ENCODE peak calls at places on chromosomes 12 and 14, in seven cellular contexts. T is NCI-H524; Y is amniotic stem cell; H is activated CD4-positive, CD25-positive, alpha-beta regulatory T cell treated with anti-CD3 and anti-CD28 coated beads, Interleukin-2, amount 50 U/mL, for 16 hours; A is cerebellum; K is NCI-H1092; V is AG08395. L is an unnamed sample.

GRCh38 chr14:51996148-51996746 is 6.9 kb downstream of the RTRAF start:
- DNase-seq in T (no peak), Y (peak; percentile 22), H (no peak), A (no peak), K (no peak), V (no peak), L (no peak)

GRCh38 chr12:102484017-102484731 is 3.8 kb upstream of the IGF1 start:
- DNase-seq in T (no peak), Y (no peak), H (peak; percentile 30), A (peak; percentile 24), K (peak; percentile 1), V (peak; percentile 78), L (peak; percentile 16)

GRCh38 chr14:73850940-73851339 is 691 bp upstream of the PTGR2 start:
- DNase-seq in T (peak; percentile 38), Y (no peak), H (no peak), A (no peak), K (no peak), V (no peak), L (no peak)

GRCh38 chr12:65765436-65765813 is 58.9 kb upstream of the HMGA2 start:
- DNase-seq in T (no peak), Y (no peak), H (no peak), A (no peak), K (no peak), V (peak; percentile 37), L (no peak)

GRCh38 chr12:16197600-16197999 is 79.9 kb downstream of the SLC15A5 start:
- DNase-seq in T (no peak), Y (no peak), H (no peak), A (no peak), K (no peak), V (no peak), L (no peak)

GRCh38 chr12:108828774-108829173 is 28.6 kb downstream of the SSH1 start:
- DNase-seq in T (no peak), Y (peak; percentile 78), H (no peak), A (no peak), K (no peak), V (no peak), L (no peak)

GRCh38 chr14:99321955-99322730 is 50.1 kb upstream of the BCL11B start:
- DNase-seq in T (no peak), Y (no peak), H (no peak), A (no peak), K (no peak), V (no peak), L (no peak)

GRCh38 chr12:25926536-25926935 is 31.9 kb upstream of the RASSF8 start:
- DNase-seq in T (peak; percentile 90), Y (no peak), H (no peak), A (no peak), K (no peak), V (no peak), L (no peak)

GRCh38 chr12:43937947-43938346 is 102.1 kb downstream of the TMEM117 start:
- DNase-seq in T (no peak), Y (no peak), H (no peak), A (no peak), K (no peak), V (no peak), L (no peak)

GRCh38 chr12:12723681-12724420 is 6.7 kb downstream of the CDKN1B start:
- DNase-seq in T (no peak), Y (no peak), H (no peak), A (no peak), K (no peak), V (no peak), L (peak; percentile 27)

GRCh38 chr12:103640410-103640809 is 53.3 kb downstream of the STAB2 start:
- DNase-seq in T (no peak), Y (no peak), H (no peak), A (no peak), K (no peak), V (no peak), L (no peak)

GRCh38 chr14:68800361-68800760 is 7.5 kb upstream of the ZFP36L1 start:
- DNase-seq in T (no peak), Y (no peak), H (no peak), A (no peak), K (no peak), V (no peak), L (no peak)

GRCh38 chr12:107064687-107065086 is 28.7 kb downstream of the CRY1 start:
- DNase-seq in T (no peak), Y (no peak), H (no peak), A (no peak), K (no peak), V (no peak), L (no peak)

GRCh38 chr14:80982711-80983110 is 27.3 kb downstream of the TSHR start:
- DNase-seq in T (peak; percentile 23), Y (no peak), H (no peak), A (no peak), K (no peak), V (peak; percentile 9), L (no peak)

GRCh38 chr14:25237845-25238244 is 187.9 kb upstream of the STXBP6 start:
- DNase-seq in T (peak; percentile 43), Y (no peak), H (no peak), A (no peak), K (peak; percentile 7), V (no peak), L (no peak)

GRCh38 chr14:68691031-68691864 is 101.6 kb downstream of the ZFP36L1 start:
- DNase-seq in T (peak; percentile 51), Y (no peak), H (no peak), A (peak; percentile 12), K (no peak), V (no peak), L (no peak)

GRCh38 chr14:36317650-36318049 is 2.8 kb downstream of the MBIP start:
- DNase-seq in T (no peak), Y (no peak), H (no peak), A (no peak), K (no peak), V (no peak), L (no peak)

GRCh38 chr12:69024907-69025306 is 91.9 kb upstream of the CPM start:
- DNase-seq in T (no peak), Y (no peak), H (no peak), A (no peak), K (no peak), V (no peak), L (no peak)

GRCh38 chr12:12207746-12208145 is 59.1 kb downstream of the LRP6 start:
- DNase-seq in T (no peak), Y (no peak), H (no peak), A (no peak), K (no peak), V (no peak), L (no peak)

GRCh38 chr14:73771848-73772705 is 57.9 kb upstream of the PNMA1 start:
- DNase-seq in T (peak; percentile 54), Y (no peak), H (no peak), A (peak; percentile 37), K (no peak), V (no peak), L (peak; percentile 52)

GRCh38 chr14:30252151-30252550 is 306.8 kb upstream of the G2E3 start:
- DNase-seq in T (no peak), Y (no peak), H (no peak), A (no peak), K (no peak), V (no peak), L (no peak)

GRCh38 chr14:80544366-80544765 is 333.1 kb upstream of the DIO2 start:
- DNase-seq in T (no peak), Y (no peak), H (no peak), A (no peak), K (no peak), V (no peak), L (no peak)

GRCh38 chr14:22861651-22862050 is 9.9 kb upstream of the LRP10 start:
- DNase-seq in T (no peak), Y (no peak), H (no peak), A (no peak), K (no peak), V (no peak), L (no peak)

GRCh38 chr14:99734406-99735051 is 50.4 kb downstream of the CYP46A1 start:
- DNase-seq in T (peak; percentile 36), Y (no peak), H (no peak), A (no peak), K (no peak), V (no peak), L (no peak)

GRCh38 chr14:69008411-69008810 is 29.3 kb upstream of the ACTN1 start:
- DNase-seq in T (no peak), Y (peak; percentile 7), H (no peak), A (no peak), K (no peak), V (no peak), L (no peak)

GRCh38 chr12:77577756-77578155 is 252.9 kb upstream of the NAV3 start:
- DNase-seq in T (no peak), Y (no peak), H (no peak), A (no peak), K (no peak), V (peak; percentile 61), L (no peak)

GRCh38 chr12:15227004-15227679 is 5.9 kb upstream of the RERG start:
- DNase-seq in T (no peak), Y (peak; percentile 17), H (no peak), A (no peak), K (peak; percentile 57), V (peak; percentile 24), L (no peak)

GRCh38 chr14:99707420-99707819 is 23.3 kb downstream of the CYP46A1 start:
- DNase-seq in T (no peak), Y (no peak), H (no peak), A (no peak), K (no peak), V (no peak), L (no peak)

GRCh38 chr12:21771311-21771710 is 3.2 kb downstream of the KCNJ8 start:
- DNase-seq in T (no peak), Y (no peak), H (no peak), A (no peak), K (no peak), V (peak; percentile 10), L (no peak)

GRCh38 chr12:15453613-15454012 is 131.3 kb downstream of the PTPRO start:
- DNase-seq in T (no peak), Y (no peak), H (no peak), A (no peak), K (no peak), V (no peak), L (no peak)

GRCh38 chr14:54503476-54503875 is 6.2 kb upstream of the CGRRF1 start:
- DNase-seq in T (no peak), Y (no peak), H (no peak), A (no peak), K (no peak), V (peak; percentile 21), L (no peak)

GRCh38 chr12:56243731-56244181 is 13.9 kb downstream of the SLC39A5 start:
- DNase-seq in T (no peak), Y (no peak), H (no peak), A (no peak), K (no peak), V (no peak), L (no peak)

L was measured in central memory CD8-positive, alpha-beta T cell.